ENCODE peak calls at places on chromosomes 6 and 20, in five cellular contexts. R, U, D, I and K are unnamed samples.

GRCh38 chr20:32775240-32775991 is 13.2 kb downstream of the DNMT3B start:
- DNase-seq in R (no peak), U (no peak), D (no peak), I (no peak), K (no peak)

GRCh38 chr20:14989891-14990290 is 652.5 kb upstream of the FLRT3 start:
- DNase-seq in R (no peak), U (no peak), D (no peak), I (no peak), K (no peak)

GRCh38 chr20:24297928-24298327 is 171.5 kb upstream of the SYNDIG1 start:
- DNase-seq in R (no peak), U (no peak), D (no peak), I (no peak), K (no peak)

GRCh38 chr20:49560186-49560585 is 7.8 kb downstream of the PTGIS start:
- DNase-seq in R (no peak), U (no peak), D (no peak), I (no peak), K (no peak)

GRCh38 chr20:9260027-9260426 is 191.1 kb downstream of the PLCB4 start:
- DNase-seq in R (no peak), U (no peak), D (no peak), I (no peak), K (no peak)

GRCh38 chr20:62831361-62831788 is 14.5 kb downstream of the COL9A3 start:
- DNase-seq in R (no peak), U (peak), D (peak), I (no peak), K (no peak)

GRCh38 chr20:16608265-16608636 is 35.0 kb upstream of the KIF16B start:
- DNase-seq in R (no peak), U (peak), D (no peak), I (no peak), K (no peak)

GRCh38 chr6:17905611-17906592 is 81.5 kb downstream of the KIF13A start:
- DNase-seq in R (no peak), U (no peak), D (no peak), I (no peak), K (no peak)

GRCh38 chr20:20224806-20225205 is 143.1 kb upstream of the INSM1 start:
- DNase-seq in R (no peak), U (no peak), D (no peak), I (no peak), K (no peak)

GRCh38 chr6:2639876-2640275 is 110.8 kb downstream of the MYLK4 start:
- DNase-seq in R (no peak), U (no peak), D (no peak), I (no peak), K (no peak)

GRCh38 chr6:9168669-9169068 is 733.3 kb upstream of the SLC35B3 start:
- DNase-seq in R (no peak), U (no peak), D (no peak), I (no peak), K (no peak)

GRCh38 chr6:161272600-161273355 is 1.1 kb downstream of the AGPAT4 start:
- DNase-seq in R (no peak), U (peak), D (no peak), I (peak), K (peak)

GRCh38 chr6:35152067-35152707 is 11.0 kb upstream of the TCP11 start:
- DNase-seq in R (no peak), U (no peak), D (no peak), I (no peak), K (no peak)

GRCh38 chr6:166825553-166826145 is 130.7 kb downstream of the RNASET2 start:
- DNase-seq in R (no peak), U (no peak), D (no peak), I (no peak), K (no peak)

GRCh38 chr20:39164642-39165041 is 202.5 kb downstream of the DHX35 start:
- DNase-seq in R (peak), U (no peak), D (no peak), I (no peak), K (no peak)

GRCh38 chr6:118905084-118905483 is 11.1 kb downstream of the ASF1A start:
- DNase-seq in R (no peak), U (no peak), D (no peak), I (no peak), K (no peak)

GRCh38 chr6:4895971-4896370 is 107.9 kb downstream of the RPP40 start:
- DNase-seq in R (no peak), U (no peak), D (no peak), I (no peak), K (no peak)

GRCh38 chr6:155708100-155708499 is 252.5 kb upstream of the NOX3 start:
- DNase-seq in R (no peak), U (no peak), D (no peak), I (no peak), K (no peak)

GRCh38 chr6:15340775-15341174 is 94.9 kb downstream of the JARID2 start:
- DNase-seq in R (no peak), U (no peak), D (no peak), I (no peak), K (no peak)

GRCh38 chr6:53483423-53484353 is 61.2 kb downstream of the GCLC start:
- DNase-seq in R (no peak), U (peak), D (peak), I (no peak), K (no peak)

GRCh38 chr20:47973519-47974233 is 188.4 kb upstream of the SULF2 start:
- DNase-seq in R (no peak), U (no peak), D (no peak), I (peak), K (no peak)

GRCh38 chr6:134541001-134541400 is 223.1 kb upstream of the SGK1 start:
- DNase-seq in R (no peak), U (no peak), D (no peak), I (no peak), K (no peak)

GRCh38 chr20:32493356-32493755 is 91.8 kb downstream of the NOL4L start:
- DNase-seq in R (no peak), U (no peak), D (peak), I (no peak), K (no peak)

GRCh38 chr6:131858765-131859490 is 51.1 kb downstream of the ENPP1 start:
- DNase-seq in R (no peak), U (no peak), D (no peak), I (no peak), K (no peak)

GRCh38 chr6:15401769-15402250 is 155.9 kb downstream of the JARID2 start:
- DNase-seq in R (peak), U (no peak), D (no peak), I (no peak), K (peak)

GRCh38 chr6:29941006-29941405 is 1.3 kb upstream of the HLA-A start:
- DNase-seq in R (no peak), U (no peak), D (no peak), I (no peak), K (no peak)

GRCh38 chr20:47353697-47354387 is 2.7 kb downstream of the ZMYND8 start:
- DNase-seq in R (no peak), U (no peak), D (no peak), I (no peak), K (no peak)

GRCh38 chr20:63151554-63152321 is 64.2 kb downstream of the YTHDF1 start:
- DNase-seq in R (no peak), U (no peak), D (peak), I (no peak), K (no peak)

GRCh38 chr6:105136433-105137350 is 43.1 kb downstream of the POPDC3 start:
- DNase-seq in R (peak), U (peak), D (peak), I (peak), K (peak)

GRCh38 chr20:12201289-12201991 is 283.7 kb downstream of the BTBD3 start:
- DNase-seq in R (no peak), U (no peak), D (no peak), I (no peak), K (peak)

GRCh38 chr6:12419626-12420272 is 129.6 kb downstream of the EDN1 start:
- DNase-seq in R (no peak), U (no peak), D (no peak), I (no peak), K (no peak)

GRCh38 chr20:33105336-33105924 is 26.0 kb downstream of the BPIFB4 start:
- DNase-seq in R (no peak), U (no peak), D (no peak), I (no peak), K (no peak)

GRCh38 chr20:19348582-19348981 is 136.1 kb downstream of the SLC24A3 start:
- DNase-seq in R (no peak), U (no peak), D (no peak), I (no peak), K (no peak)

GRCh38 chr6:80636689-80637088 is 530.2 kb downstream of the BCKDHB start:
- DNase-seq in R (no peak), U (no peak), D (no peak), I (no peak), K (no peak)

GRCh38 chr6:169172946-169173345 is 80.7 kb downstream of the THBS2 start:
- DNase-seq in R (peak), U (no peak), D (no peak), I (no peak), K (no peak)

GRCh38 chr20:32040142-32040953 is 11.7 kb upstream of the HCK start:
- DNase-seq in R (no peak), U (no peak), D (no peak), I (no peak), K (no peak)

DNA sequence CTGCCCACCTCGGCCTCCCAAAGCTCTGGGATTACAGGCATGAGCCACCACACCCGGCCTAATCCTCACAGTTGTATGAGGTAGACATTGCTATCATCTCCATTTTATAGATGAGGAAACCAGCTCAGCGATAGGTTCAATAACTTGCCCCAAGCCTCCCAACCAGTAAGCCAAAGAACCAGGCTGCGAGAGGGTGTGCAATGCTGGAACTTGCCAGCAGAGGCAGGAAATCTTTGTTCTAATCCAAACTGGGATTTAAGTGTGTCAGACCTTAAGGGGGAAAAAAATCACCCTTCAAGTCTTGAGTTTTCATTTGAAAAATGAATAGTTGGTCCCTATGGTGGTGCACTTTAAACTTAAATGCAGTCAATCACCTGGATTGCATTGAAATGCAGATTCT is 20.1 kb upstream of the RNGTT start:
- DNase-seq in R (no peak), U (peak), D (no peak), I (peak), K (peak)
- TF ChIP-seq CTCF in R (peak), U (peak), D (peak), I (peak), K (peak)

GRCh38 chr6:84774174-84775158 is 10.1 kb upstream of the TBX18 start:
- DNase-seq in R (peak), U (no peak), D (peak), I (peak), K (peak)
- TF ChIP-seq CTCF in R (peak), U (peak), D (peak), I (peak), K (peak)

GRCh38 chr6:133042550-133043120 is 198.5 kb upstream of the EYA4 start:
- DNase-seq in R (no peak), U (no peak), D (no peak), I (no peak), K (no peak)

GRCh38 chr6:133041020-133041419 is 200.1 kb upstream of the EYA4 start:
- DNase-seq in R (no peak), U (no peak), D (no peak), I (no peak), K (no peak)

GRCh38 chr6:133034509-133035206 is 206.5 kb upstream of the EYA4 start:
- DNase-seq in R (no peak), U (no peak), D (no peak), I (no peak), K (no peak)

GRCh38 chr6:133040025-133040838 is 200.9 kb upstream of the EYA4 start:
- DNase-seq in R (no peak), U (no peak), D (no peak), I (peak), K (peak)
- TF ChIP-seq CTCF in R (peak), U (no peak), D (peak), I (no peak), K (peak)

DNA sequence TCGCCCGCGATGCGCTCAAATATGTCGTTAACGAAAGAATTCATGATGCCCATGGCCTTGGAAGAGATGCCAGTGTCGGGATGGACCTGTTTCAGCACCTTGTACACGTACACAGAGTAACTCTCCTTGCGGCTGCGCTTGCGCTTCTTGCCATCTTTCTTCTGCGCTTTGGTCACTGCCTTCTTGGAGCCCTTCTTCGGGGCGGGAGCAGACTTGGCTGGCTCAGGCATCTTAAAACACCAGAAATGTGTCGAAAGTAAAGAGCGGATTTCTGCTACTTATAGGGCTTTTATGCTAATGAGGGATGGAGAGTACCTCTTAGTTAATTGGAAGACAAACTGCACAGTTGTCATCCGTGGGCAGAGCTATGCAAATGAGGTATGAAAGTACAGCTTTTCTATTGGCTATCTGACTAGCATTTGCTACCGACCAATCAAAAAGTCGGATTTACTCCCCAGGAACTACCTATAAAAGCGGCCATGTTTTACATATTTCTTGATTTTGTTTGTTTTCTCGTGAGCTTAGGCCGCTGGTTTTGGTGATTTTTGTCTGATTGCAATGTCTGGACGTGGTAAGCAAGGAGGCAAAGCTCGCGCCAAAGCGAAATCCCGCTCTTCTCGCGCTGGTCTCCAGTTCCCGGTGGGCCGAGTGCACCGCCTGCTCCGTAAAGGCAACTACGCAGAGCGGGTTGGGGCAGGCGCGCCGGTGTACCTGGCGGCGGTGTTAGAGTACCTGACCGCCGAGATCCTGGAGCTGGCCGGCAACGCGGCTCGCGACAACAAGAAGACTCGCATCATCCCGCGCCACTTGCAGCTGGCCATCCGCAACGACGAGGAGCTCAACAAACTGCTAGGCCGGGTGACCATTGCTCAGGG is 36.7 kb downstream of the HFE start:
- DNase-seq in R (peak), U (peak), D (peak), I (peak), K (peak)
- TF ChIP-seq CTCF in R (no peak), U (no peak), D (no peak), I (no peak), K (no peak)